ENCODE peak calls at places on chromosomes 6 and 20, in five cellular contexts. One of them, this sample, is unnamed.

GRCh38 chr6:1821188-1822183 is 211.8 kb downstream of the FOXC1 start:
- DNase-seq in astrocyte: peak
- DNase-seq in Peyer's patch: no peak
- DNase-seq in heart right ventricle: peak
- DNase-seq in small intestine: no peak
- DNase-seq in this sample: no peak

GRCh38 chr20:46230811-46231282 is 77.5 kb downstream of the CDH22 start:
- DNase-seq in astrocyte: peak
- DNase-seq in Peyer's patch: no peak
- DNase-seq in heart right ventricle: no peak
- DNase-seq in small intestine: no peak
- DNase-seq in this sample: no peak

GRCh38 chr6:105449756-105450390 is 47.0 kb upstream of the PREP start:
- DNase-seq in astrocyte: peak
- DNase-seq in Peyer's patch: no peak
- DNase-seq in heart right ventricle: no peak
- DNase-seq in small intestine: no peak
- DNase-seq in this sample: no peak

GRCh38 chr20:36064661-36065426 is 89.7 kb upstream of the EPB41L1 start:
- DNase-seq in astrocyte: peak
- DNase-seq in Peyer's patch: peak
- DNase-seq in heart right ventricle: peak
- DNase-seq in small intestine: peak
- DNase-seq in this sample: peak

GRCh38 chr20:63961664-63962425 is 5.6 kb upstream of the UCKL1 start:
- DNase-seq in astrocyte: no peak
- DNase-seq in Peyer's patch: no peak
- DNase-seq in heart right ventricle: no peak
- DNase-seq in small intestine: no peak
- DNase-seq in this sample: no peak

GRCh38 chr6:1062786-1063545 is 248.9 kb upstream of the FOXQ1 start:
- DNase-seq in astrocyte: no peak
- DNase-seq in Peyer's patch: no peak
- DNase-seq in heart right ventricle: no peak
- DNase-seq in small intestine: no peak
- DNase-seq in this sample: no peak

GRCh38 chr20:44111712-44112335 is 75.2 kb downstream of the JPH2 start:
- DNase-seq in astrocyte: peak
- DNase-seq in Peyer's patch: no peak
- DNase-seq in heart right ventricle: no peak
- DNase-seq in small intestine: no peak
- DNase-seq in this sample: peak

GRCh38 chr6:128336436-128337095 is 183.8 kb downstream of the PTPRK start:
- DNase-seq in astrocyte: no peak
- DNase-seq in Peyer's patch: no peak
- DNase-seq in heart right ventricle: no peak
- DNase-seq in small intestine: no peak
- DNase-seq in this sample: no peak

GRCh38 chr6:30107756-30108155 is 5.1 kb downstream of the TRIM31 start:
- DNase-seq in astrocyte: no peak
- DNase-seq in Peyer's patch: no peak
- DNase-seq in heart right ventricle: no peak
- DNase-seq in small intestine: no peak
- DNase-seq in this sample: no peak

GRCh38 chr6:120872262-120872578 is 462.1 kb downstream of the TBC1D32 start:
- DNase-seq in astrocyte: no peak
- DNase-seq in Peyer's patch: no peak
- DNase-seq in heart right ventricle: no peak
- DNase-seq in small intestine: no peak
- DNase-seq in this sample: no peak

GRCh38 chr6:164870175-164870574 is 439.2 kb downstream of the C6orf118 start:
- DNase-seq in astrocyte: peak
- DNase-seq in Peyer's patch: no peak
- DNase-seq in heart right ventricle: no peak
- DNase-seq in small intestine: no peak
- DNase-seq in this sample: no peak

GRCh38 chr20:36988494-36988966 is 37.0 kb upstream of the SAMHD1 start:
- DNase-seq in astrocyte: peak
- DNase-seq in Peyer's patch: no peak
- DNase-seq in heart right ventricle: no peak
- DNase-seq in small intestine: no peak
- DNase-seq in this sample: no peak

GRCh38 chr20:11917663-11918062 is at the start of gene BTBD3:
- DNase-seq in astrocyte: peak
- DNase-seq in Peyer's patch: peak
- DNase-seq in heart right ventricle: peak
- DNase-seq in small intestine: peak
- DNase-seq in this sample: no peak

GRCh38 chr6:89501239-89501638 is 68.3 kb downstream of the ANKRD6 start:
- DNase-seq in astrocyte: peak
- DNase-seq in Peyer's patch: no peak
- DNase-seq in heart right ventricle: no peak
- DNase-seq in small intestine: no peak
- DNase-seq in this sample: no peak

GRCh38 chr6:122145741-122146240 is 253.7 kb upstream of the HSF2 start:
- DNase-seq in astrocyte: no peak
- DNase-seq in Peyer's patch: no peak
- DNase-seq in heart right ventricle: no peak
- DNase-seq in small intestine: no peak
- DNase-seq in this sample: no peak

DNA sequence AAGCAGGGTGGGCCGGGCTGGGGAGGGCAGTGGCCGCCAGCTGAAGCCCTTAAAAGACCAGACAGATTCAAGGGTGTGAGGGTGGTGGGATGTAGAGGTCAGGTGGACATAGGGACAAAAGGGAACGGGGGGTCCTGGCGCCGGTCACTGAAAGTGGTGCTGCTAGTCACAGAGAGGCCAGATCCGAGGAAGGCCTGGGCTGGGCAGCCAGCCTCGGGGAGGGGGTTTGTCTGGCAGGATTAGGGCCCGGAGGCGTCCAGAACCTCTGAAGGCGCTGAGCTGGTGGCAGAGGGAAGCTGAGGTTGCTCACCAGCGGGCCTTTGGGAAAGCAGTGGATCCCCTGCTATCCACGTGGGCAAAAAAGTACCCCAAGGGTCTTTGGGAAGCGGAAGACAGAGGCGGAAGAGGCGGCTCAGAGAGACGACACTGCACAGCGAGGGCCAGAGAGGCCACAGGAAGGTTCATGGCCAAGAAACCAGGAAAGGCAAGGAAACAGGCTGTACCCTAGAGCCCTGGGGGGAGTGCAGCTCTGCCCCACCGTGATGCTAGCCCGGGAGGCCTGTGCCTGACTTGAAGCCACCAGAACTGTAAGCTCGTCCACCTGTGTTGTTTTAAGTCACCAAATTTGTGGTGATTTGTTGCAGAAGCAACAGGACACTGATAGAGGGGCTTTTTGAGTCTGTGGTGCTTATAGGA is 106.0 kb downstream of the TMEM242 start:
- DNase-seq in astrocyte: no peak
- DNase-seq in Peyer's patch: no peak
- DNase-seq in heart right ventricle: no peak
- DNase-seq in small intestine: no peak
- DNase-seq in this sample: no peak
- H3K27ac ChIP-seq in astrocyte: no peak
- H3K27ac ChIP-seq in Peyer's patch: no peak
- H3K27ac ChIP-seq in heart right ventricle: no peak
- H3K27ac ChIP-seq in small intestine: no peak
- H3K27ac ChIP-seq in this sample: no peak

GRCh38 chr6:156955494-156956183 is 178.5 kb downstream of the ARID1B start:
- DNase-seq in astrocyte: no peak
- DNase-seq in Peyer's patch: no peak
- DNase-seq in heart right ventricle: peak
- DNase-seq in small intestine: peak
- DNase-seq in this sample: no peak
- H3K27ac ChIP-seq in astrocyte: no peak
- H3K27ac ChIP-seq in Peyer's patch: no peak
- H3K27ac ChIP-seq in heart right ventricle: peak
- H3K27ac ChIP-seq in small intestine: no peak
- H3K27ac ChIP-seq in this sample: peak

GRCh38 chr6:41935685-41936072 is 5.9 kb downstream of the CCND3 start:
- DNase-seq in astrocyte: no peak
- DNase-seq in Peyer's patch: no peak
- DNase-seq in heart right ventricle: no peak
- DNase-seq in small intestine: no peak
- DNase-seq in this sample: no peak
- H3K27ac ChIP-seq in astrocyte: no peak
- H3K27ac ChIP-seq in Peyer's patch: no peak
- H3K27ac ChIP-seq in heart right ventricle: no peak
- H3K27ac ChIP-seq in small intestine: no peak
- H3K27ac ChIP-seq in this sample: no peak

GRCh38 chr6:134249412-134249758 is 68.5 kb downstream of the SGK1 start:
- DNase-seq in astrocyte: no peak
- DNase-seq in Peyer's patch: no peak
- DNase-seq in heart right ventricle: no peak
- DNase-seq in small intestine: no peak
- DNase-seq in this sample: no peak
- H3K27ac ChIP-seq in astrocyte: no peak
- H3K27ac ChIP-seq in Peyer's patch: no peak
- H3K27ac ChIP-seq in heart right ventricle: peak
- H3K27ac ChIP-seq in small intestine: no peak
- H3K27ac ChIP-seq in this sample: no peak

DNA sequence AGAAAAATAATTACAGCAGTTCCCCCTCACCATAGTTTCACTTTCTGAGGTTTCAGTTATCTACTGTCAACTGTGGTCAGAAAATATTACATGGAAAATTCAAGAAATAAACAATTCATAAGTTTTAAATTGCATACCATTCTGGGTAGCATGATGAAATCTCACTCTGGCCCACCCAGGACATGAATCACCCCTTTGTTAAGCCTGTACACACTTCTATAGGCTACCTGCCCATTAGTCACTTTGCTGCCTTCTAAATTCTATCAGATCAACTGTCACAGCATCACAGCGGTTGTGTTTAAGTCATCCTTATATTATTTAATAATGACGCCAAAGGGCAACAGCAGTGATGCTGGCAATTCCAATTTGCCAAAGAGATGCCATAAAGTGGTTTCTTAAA is 140.3 kb upstream of the RUNX2 start:
- DNase-seq in astrocyte: peak
- DNase-seq in Peyer's patch: no peak
- DNase-seq in heart right ventricle: no peak
- DNase-seq in small intestine: no peak
- DNase-seq in this sample: no peak
- H3K27ac ChIP-seq in astrocyte: no peak
- H3K27ac ChIP-seq in Peyer's patch: no peak
- H3K27ac ChIP-seq in heart right ventricle: no peak
- H3K27ac ChIP-seq in small intestine: no peak
- H3K27ac ChIP-seq in this sample: no peak

GRCh38 chr6:150116195-150116800 is 26.5 kb upstream of the PPP1R14C start:
- DNase-seq in astrocyte: no peak
- DNase-seq in Peyer's patch: no peak
- DNase-seq in heart right ventricle: no peak
- DNase-seq in small intestine: no peak
- DNase-seq in this sample: peak
- H3K27ac ChIP-seq in astrocyte: no peak
- H3K27ac ChIP-seq in Peyer's patch: no peak
- H3K27ac ChIP-seq in heart right ventricle: no peak
- H3K27ac ChIP-seq in small intestine: no peak
- H3K27ac ChIP-seq in this sample: no peak

GRCh38 chr6:137213331-137213740 is 5.8 kb downstream of the IFNGR1 start:
- DNase-seq in astrocyte: no peak
- DNase-seq in Peyer's patch: no peak
- DNase-seq in heart right ventricle: no peak
- DNase-seq in small intestine: no peak
- DNase-seq in this sample: no peak
- H3K27ac ChIP-seq in astrocyte: no peak
- H3K27ac ChIP-seq in Peyer's patch: no peak
- H3K27ac ChIP-seq in heart right ventricle: peak
- H3K27ac ChIP-seq in small intestine: no peak
- H3K27ac ChIP-seq in this sample: no peak

DNA sequence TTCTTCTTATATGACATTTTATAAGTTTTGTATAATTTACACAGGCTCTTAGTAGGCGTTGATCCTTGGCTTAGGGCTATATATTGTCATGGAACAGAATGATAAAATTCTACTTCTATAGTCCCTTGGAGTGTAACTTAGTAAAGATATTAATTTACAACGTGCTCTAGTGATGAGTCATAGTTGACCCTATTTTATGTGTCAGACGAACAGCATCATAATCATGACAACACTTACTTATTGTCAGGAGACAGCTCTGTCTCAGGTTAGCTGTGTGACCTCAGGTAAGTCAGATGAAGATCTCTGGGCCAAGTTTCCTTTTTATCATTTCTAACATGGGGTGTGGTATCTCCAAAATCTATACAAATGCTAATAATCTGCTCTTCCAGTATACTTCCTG is 473.5 kb downstream of the UTRN start:
- DNase-seq in astrocyte: peak
- DNase-seq in Peyer's patch: no peak
- DNase-seq in heart right ventricle: no peak
- DNase-seq in small intestine: peak
- DNase-seq in this sample: no peak
- H3K27ac ChIP-seq in astrocyte: no peak
- H3K27ac ChIP-seq in Peyer's patch: no peak
- H3K27ac ChIP-seq in heart right ventricle: no peak
- H3K27ac ChIP-seq in small intestine: no peak
- H3K27ac ChIP-seq in this sample: no peak

GRCh38 chr20:33702861-33703260 is 16.7 kb upstream of the E2F1 start:
- DNase-seq in astrocyte: no peak
- DNase-seq in Peyer's patch: no peak
- DNase-seq in heart right ventricle: peak
- DNase-seq in small intestine: no peak
- DNase-seq in this sample: no peak
- H3K27ac ChIP-seq in astrocyte: no peak
- H3K27ac ChIP-seq in Peyer's patch: no peak
- H3K27ac ChIP-seq in heart right ventricle: no peak
- H3K27ac ChIP-seq in small intestine: no peak
- H3K27ac ChIP-seq in this sample: no peak

DNA sequence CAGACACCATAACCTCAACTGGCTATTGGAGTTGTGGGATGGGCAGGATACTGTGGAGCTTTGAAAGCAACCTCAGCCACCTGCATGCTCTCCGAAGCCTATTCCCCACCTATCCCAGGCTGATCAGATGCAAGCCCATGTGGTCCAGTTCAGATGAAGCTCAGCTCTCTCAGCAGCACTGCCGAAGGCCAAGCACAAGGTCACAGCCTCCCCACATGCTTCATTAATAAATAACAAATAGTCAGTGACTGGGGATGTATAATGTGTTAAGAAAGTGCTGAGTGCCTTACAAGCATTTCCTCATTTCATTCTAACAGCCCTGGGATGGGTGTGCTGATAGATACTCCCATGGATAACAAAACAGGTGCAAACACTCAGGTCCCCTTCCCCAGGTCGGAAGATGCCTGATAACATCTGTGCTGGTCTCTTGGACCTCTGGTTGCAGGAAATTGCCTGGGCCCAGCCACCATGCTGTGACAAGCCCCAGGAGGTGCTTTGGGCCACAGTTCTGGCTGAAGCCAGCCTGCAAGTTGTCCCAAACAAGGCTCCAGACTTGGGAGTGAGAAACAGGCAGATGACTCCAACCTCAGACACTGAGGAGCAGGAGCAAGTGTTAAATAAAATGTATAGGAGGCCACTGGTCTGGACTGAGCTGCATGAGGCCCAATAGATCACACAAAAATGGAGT is 3.7 kb downstream of the ACSS1 start:
- DNase-seq in astrocyte: no peak
- DNase-seq in Peyer's patch: no peak
- DNase-seq in heart right ventricle: no peak
- DNase-seq in small intestine: peak
- DNase-seq in this sample: no peak
- H3K27ac ChIP-seq in astrocyte: no peak
- H3K27ac ChIP-seq in Peyer's patch: peak
- H3K27ac ChIP-seq in heart right ventricle: peak
- H3K27ac ChIP-seq in small intestine: peak
- H3K27ac ChIP-seq in this sample: peak